ENCODE peak calls at places on chromosomes 5 and 9, in seven cellular contexts. H is MM.1S; C is aorta; M is uterus; X is kidney; L is CD4-positive, alpha-beta memory T cell; K is effector memory CD4-positive, alpha-beta T cell. W is an unnamed sample. For H3K9me3, the result is how much of the 10 kb centered on the place peaks cover.

GRCh38 chr5:6686916-6687409 is 26.3 kb upstream of the TENT4A start:
- DNase-seq in L (peak), X (no peak), M (no peak), C (no peak), H (no peak), K (no peak), W (no peak)

GRCh38 chr5:115895821-115896220 is 54.1 kb downstream of the AP3S1 start:
- DNase-seq in H (no peak), M (no peak), K (no peak), L (no peak), C (no peak), X (no peak), W (no peak)

GRCh38 chr9:137499858-137500661 is 40.9 kb upstream of the NSMF start:
- DNase-seq in K (no peak), L (no peak), M (no peak), H (no peak), X (peak), C (no peak), W (no peak)

GRCh38 chr5:133241179-133241728 is 189.4 kb downstream of the HSPA4 start:
- DNase-seq in H (no peak), K (no peak), M (no peak), C (no peak), L (no peak), X (no peak), W (no peak)

GRCh38 chr5:93511445-93511844 is 69.6 kb downstream of the NR2F1-AS1 start:
- DNase-seq in L (no peak), K (no peak), M (no peak), H (no peak), X (no peak), C (no peak), W (no peak)

GRCh38 chr5:82975812-82976211 is 101.4 kb downstream of the TMEM167A start:
- DNase-seq in H (no peak), M (no peak), L (no peak), C (no peak), X (no peak), K (no peak), W (peak)

GRCh38 chr5:32984851-32985250 is 273.7 kb downstream of the NPR3 start:
- DNase-seq in X (no peak), K (no peak), C (no peak), H (no peak), L (no peak), M (no peak), W (no peak)

GRCh38 chr5:5011151-5011550 is 129.0 kb upstream of the ADAMTS16 start:
- DNase-seq in C (no peak), X (no peak), K (no peak), M (no peak), H (no peak), L (no peak), W (no peak)

GRCh38 chr5:61402970-61403369 is 70.9 kb downstream of the ZSWIM6 start:
- DNase-seq in H (no peak), X (no peak), M (no peak), L (no peak), C (no peak), K (no peak), W (no peak)

GRCh38 chr9:101764455-101764854 is 26.0 kb upstream of the GRIN3A start:
- DNase-seq in K (no peak), M (no peak), L (no peak), H (no peak), X (no peak), C (no peak), W (no peak)

GRCh38 chr5:174457141-174457678 is 267.2 kb upstream of the MSX2 start:
- DNase-seq in H (no peak), X (no peak), C (no peak), K (no peak), M (no peak), L (no peak), W (no peak)

GRCh38 chr9:127608104-127608966 is 3.7 kb upstream of the STXBP1 start:
- DNase-seq in X (peak), K (peak), C (peak), H (peak), L (peak), M (peak), W (peak)

GRCh38 chr9:136603901-136604816 is 58.3 kb upstream of the NOTCH1 start:
- DNase-seq in L (no peak), C (no peak), M (no peak), K (no peak), H (no peak), X (peak), W (no peak)

GRCh38 chr9:23587433-23587832 is 238.6 kb downstream of the ELAVL2 start:
- DNase-seq in M (peak), L (no peak), K (no peak), H (peak), X (peak), C (no peak), W (no peak)

GRCh38 chr9:4680178-4680535 is 788 bp downstream of the CDC37L1 start:
- DNase-seq in C (no peak), M (no peak), L (no peak), K (no peak), X (no peak), H (peak), W (no peak)

GRCh38 chr9:121708768-121709488 is 57.5 kb downstream of the DAB2IP start:
- DNase-seq in K (no peak), X (no peak), C (no peak), M (no peak), L (no peak), H (no peak), W (no peak)

GRCh38 chr9:8284835-8285234 is 485.3 kb upstream of the DMAC1 start:
- DNase-seq in C (no peak), L (no peak), K (no peak), M (no peak), X (no peak), H (no peak), W (no peak)

GRCh38 chr5:120239076-120239475 is 225.0 kb upstream of the PRR16 start:
- DNase-seq in K (no peak), M (no peak), X (no peak), H (no peak), C (no peak), L (no peak), W (no peak)

GRCh38 chr5:61882901-61883500 is 423.0 kb upstream of the KIF2A start:
- DNase-seq in L (no peak), X (no peak), C (no peak), K (no peak), M (no peak), H (no peak), W (no peak)

GRCh38 chr5:152113401-152113800 is 188.8 kb upstream of the GLRA1 start:
- DNase-seq in H (no peak), K (peak), C (no peak), X (no peak), M (no peak), L (peak), W (no peak)

GRCh38 chr5:108003178-108003577 is 332.4 kb upstream of the EFNA5 start:
- DNase-seq in L (peak), M (no peak), K (no peak), C (no peak), H (peak), X (no peak), W (no peak)

GRCh38 chr5:9895305-9895650 is 265.1 kb upstream of the TAS2R1 start:
- DNase-seq in K (no peak), X (no peak), H (no peak), L (no peak), C (no peak), M (no peak), W (no peak)

GRCh38 chr9:33287087-33287490 is 3.2 kb upstream of the NFX1 start:
- DNase-seq in M (no peak), K (no peak), C (no peak), X (no peak), L (peak), H (peak), W (no peak)

GRCh38 chr9:107839371-107839770 is 349.8 kb upstream of the KLF4 start:
- DNase-seq in M (no peak), C (no peak), L (no peak), K (no peak), H (no peak), X (no peak), W (no peak)

GRCh38 chr5:60835554-60835953 is 8.5 kb downstream of the ELOVL7 start:
- DNase-seq in C (no peak), L (no peak), M (no peak), H (no peak), X (no peak), K (no peak), W (no peak)

GRCh38 chr5:81391-82021 is 10.5 kb upstream of the PLEKHG4B start:
- DNase-seq in K (no peak), H (no peak), X (peak), M (no peak), C (peak), L (no peak), W (peak)

GRCh38 chr9:120904999-120905793 is 21.4 kb downstream of the TRAF1 start:
- DNase-seq in H (no peak), M (no peak), X (no peak), K (no peak), L (no peak), C (no peak), W (no peak)

GRCh38 chr5:159515909-159516415 is 185.7 kb upstream of the IL12B start:
- DNase-seq in L (peak), H (peak), X (peak), C (peak), K (peak), M (peak), W (no peak)

GRCh38 chr5:124704594-124705284 is 41.7 kb downstream of the ZNF608 start:
- DNase-seq in M (no peak), L (no peak), K (no peak), X (no peak), H (peak), C (no peak), W (no peak)

GRCh38 chr9:82912639-82913038 is 150.3 kb downstream of the RASEF start:
- DNase-seq in K (no peak), C (no peak), L (no peak), X (no peak), M (no peak), H (no peak), W (no peak)

GRCh38 chr5:77751328-77752023 is 24.7 kb downstream of the TBCA start:
- DNase-seq in X (no peak), M (no peak), K (no peak), L (no peak), C (no peak), H (no peak), W (no peak)

GRCh38 chr9:26773054-26773453 is 119.5 kb downstream of the CAAP1 start:
- DNase-seq in C (no peak), M (no peak), L (no peak), H (no peak), X (no peak), K (no peak), W (no peak)

GRCh38 chr9:124754289-124754688 is 16.8 kb downstream of the NR6A1 start:
- DNase-seq in K (no peak), M (no peak), X (no peak), H (no peak), L (no peak), C (no peak), W (no peak)

GRCh38 chr5:65927497-65928340 is 1.3 kb downstream of the ERBIN start:
- DNase-seq in H (peak), L (peak), X (no peak), K (no peak), C (no peak), M (no peak), W (no peak)

GRCh38 chr5:36535390-36535789 is 71.0 kb upstream of the SLC1A3 start:
- DNase-seq in M (no peak), L (no peak), H (no peak), X (no peak), K (no peak), C (no peak), W (no peak)

GRCh38 chr5:14628346-14628745 is 36.2 kb upstream of the OTULIN start:
- DNase-seq in L (peak), H (peak), X (no peak), C (peak), K (peak), M (no peak), W (no peak)

GRCh38 chr5:175700991-175701390 is 43.1 kb downstream of the HRH2 start:
- DNase-seq in C (no peak), M (no peak), K (no peak), X (peak), H (no peak), L (no peak), W (peak)

GRCh38 chr5:95846554-95847260 is 24.2 kb upstream of the GLRX start:
- DNase-seq in L (peak), H (peak), C (no peak), K (peak), X (no peak), M (peak), W (no peak)

DNA sequence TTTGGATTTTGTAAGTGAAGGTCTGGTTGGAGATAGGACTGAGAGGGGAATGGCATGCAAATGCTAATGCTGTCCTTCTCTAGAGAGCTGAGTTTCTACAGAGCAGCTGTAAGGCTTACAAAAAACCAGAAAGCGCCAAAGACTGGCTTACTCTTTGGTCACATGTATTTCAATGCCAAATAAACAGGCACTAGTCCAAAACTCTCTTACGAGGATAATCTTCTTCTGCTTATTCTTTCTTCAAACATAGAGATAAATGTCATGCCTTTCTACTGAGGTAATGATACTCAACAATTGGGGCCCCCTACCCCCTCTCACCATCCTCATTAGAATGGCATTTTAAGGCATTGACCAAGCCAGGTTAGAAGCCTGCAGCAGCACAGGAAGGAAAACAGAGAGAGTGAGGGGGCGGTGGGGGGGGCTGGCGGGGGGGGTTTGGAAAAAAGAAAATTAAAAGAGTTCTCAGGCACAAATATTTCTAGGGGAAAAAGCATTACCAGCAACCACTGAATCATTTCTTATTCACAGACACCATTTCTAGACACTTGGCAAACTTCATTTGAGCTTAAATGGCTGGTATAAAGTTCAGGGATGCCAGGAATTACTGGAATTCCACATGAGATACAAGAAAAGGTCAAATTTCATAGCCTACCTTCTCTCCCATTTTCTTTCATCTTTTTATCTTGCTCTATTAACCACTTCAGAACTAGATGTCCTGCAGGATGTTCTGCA is 34.0 kb downstream of the PUM3 start:
- DNase-seq in C (no peak), K (no peak), M (no peak), H (no peak), L (no peak), X (no peak), W (no peak)
- H3K4me3 ChIP-seq in C (no peak), K (no peak), M (no peak), H (no peak), L (no peak), X (no peak), W (no peak)

GRCh38 chr5:141366016-141366896 is 2.3 kb downstream of the PCDHGA5 start:
- DNase-seq in X (no peak), K (no peak), H (no peak), M (no peak), C (no peak), L (no peak), W (no peak)

GRCh38 chr5:141373673-141374317 is at the start of gene PCDHGA6:
- DNase-seq in K (no peak), M (no peak), H (peak), C (peak), L (no peak), X (no peak), W (no peak)

GRCh38 chr5:141369994-141370848 is at the start of gene PCDHGB3:
- DNase-seq in K (peak), H (peak), C (no peak), X (no peak), L (peak), M (no peak), W (no peak)

GRCh38 chr5:141374627-141375026 is 936 bp downstream of the PCDHGA6 start:
- DNase-seq in X (no peak), M (no peak), K (no peak), H (no peak), C (no peak), L (no peak), W (no peak)

DNA sequence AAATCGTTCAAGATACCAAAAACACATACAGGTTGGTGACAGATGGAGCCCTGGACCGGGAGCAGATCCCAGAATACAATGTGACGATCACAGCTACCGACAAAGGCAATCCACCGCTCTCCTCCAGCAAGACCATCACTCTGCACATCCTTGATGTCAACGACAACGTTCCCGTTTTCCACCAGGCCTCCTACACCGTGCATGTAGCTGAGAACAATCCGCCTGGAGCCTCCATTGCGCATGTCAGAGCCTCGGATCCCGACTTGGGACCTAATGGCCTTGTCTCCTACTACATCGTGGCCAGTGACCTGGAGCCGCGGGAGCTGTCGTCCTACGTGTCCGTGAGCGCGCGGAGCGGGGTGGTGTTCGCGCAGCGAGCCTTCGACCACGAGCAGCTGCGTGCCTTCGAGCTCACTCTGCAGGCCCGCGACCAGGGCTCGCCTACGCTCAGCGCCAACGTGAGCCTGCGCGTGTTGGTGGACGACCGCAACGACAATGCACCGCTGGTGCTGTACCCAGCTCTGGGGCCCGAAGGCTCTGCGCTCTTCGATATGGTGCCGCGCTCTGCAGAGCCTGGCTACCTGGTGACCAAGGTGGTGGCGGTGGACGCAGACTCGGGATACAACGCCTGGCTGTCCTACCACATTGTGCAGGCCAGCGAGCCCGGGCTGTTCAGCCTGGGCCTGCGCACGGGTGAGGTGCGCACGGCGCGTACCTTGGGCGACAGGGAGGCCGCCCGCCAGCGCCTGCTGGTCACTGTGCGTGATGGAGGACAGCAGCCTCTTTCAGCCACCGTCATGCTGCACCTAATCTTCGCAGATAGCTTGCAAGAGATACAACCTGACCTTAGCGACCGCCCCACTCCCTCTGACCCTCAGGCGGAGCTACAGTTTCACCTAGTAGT is 1.8 kb downstream of the PCDHGB3 start:
- DNase-seq in H (no peak), X (no peak), C (no peak), L (no peak), K (no peak), M (no peak), W (no peak)
- H3K9me3 ChIP-seq in H (under half), X (half or more), C (under half), L (under half), K (under half), M (half or more), W (under half)

DNA sequence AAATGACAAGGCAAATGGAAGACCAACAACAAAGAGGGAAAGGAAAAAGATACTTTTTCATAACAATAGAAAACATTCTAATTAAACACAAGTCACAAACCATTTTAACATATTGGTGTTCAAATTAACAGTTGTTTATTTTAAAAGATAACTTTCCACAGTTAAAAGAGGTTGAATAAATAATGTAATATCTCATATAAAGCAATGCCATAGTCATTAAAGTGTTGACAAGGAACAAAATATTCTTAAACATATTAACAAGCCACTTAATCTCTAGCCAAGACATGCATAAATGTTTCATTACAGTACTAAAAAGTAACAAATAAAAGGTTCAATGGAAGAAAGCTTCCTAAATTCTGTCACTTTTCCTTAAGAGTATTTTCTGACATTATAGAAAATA is 12.6 kb downstream of the TMEM161B start:
- DNase-seq in H (no peak), C (no peak), X (no peak), M (no peak), K (no peak), L (no peak), W (no peak)
- H3K4me3 ChIP-seq in H (no peak), C (no peak), X (no peak), M (no peak), K (no peak), L (no peak), W (no peak)

GRCh38 chr5:165134146-165134545 is 1628.7 kb downstream of the MAT2B start:
- DNase-seq in H (no peak), C (no peak), K (no peak), L (no peak), M (no peak), X (no peak), W (no peak)
- H3K9me3 ChIP-seq in H (under half), C (under half), K (under half), L (under half), M (under half), X (under half), W (under half)

GRCh38 chr5:139796061-139796806 is 626 bp downstream of the PSD2 start:
- DNase-seq in H (no peak), M (no peak), C (no peak), K (no peak), X (no peak), L (no peak), W (no peak)

GRCh38 chr5:139792218-139792617 is 3.4 kb upstream of the PSD2 start:
- DNase-seq in L (no peak), K (no peak), M (no peak), H (no peak), C (no peak), X (no peak), W (no peak)

GRCh38 chr5:139795074-139796001 is at the start of gene PSD2:
- DNase-seq in X (no peak), M (peak), H (peak), K (no peak), C (peak), L (no peak), W (no peak)

GRCh38 chr5:139797335-139797734 is 1.7 kb downstream of the PSD2 start:
- DNase-seq in L (no peak), X (no peak), H (no peak), M (no peak), K (no peak), C (no peak), W (no peak)

GRCh38 chr5:139794067-139794846 is 1.4 kb upstream of the PSD2 start:
- DNase-seq in L (no peak), X (no peak), C (no peak), M (no peak), K (no peak), H (no peak), W (no peak)
- H3K4me3 ChIP-seq in L (no peak), X (no peak), C (no peak), M (no peak), K (no peak), H (no peak), W (no peak)

DNA sequence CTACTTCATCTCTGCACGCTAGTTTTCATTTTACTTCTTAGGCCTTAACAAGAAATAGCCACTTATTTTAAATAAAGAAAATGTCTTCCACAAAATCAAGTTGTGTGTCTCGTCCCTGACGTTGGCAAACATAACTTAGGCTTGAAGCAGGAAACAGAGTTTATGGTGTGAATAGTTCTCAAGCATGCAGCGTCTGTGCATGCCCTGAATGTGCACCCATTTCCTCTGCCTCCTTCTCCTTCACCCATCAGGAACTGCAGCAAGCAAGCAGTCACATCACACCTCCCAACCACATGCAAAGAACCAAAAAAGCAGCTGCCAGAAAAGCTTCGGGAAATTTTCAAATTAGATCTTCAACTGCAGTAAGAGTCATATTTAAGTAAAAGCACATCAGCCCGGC is 424.0 kb upstream of the IRX4 start:
- DNase-seq in H (no peak), M (no peak), L (no peak), X (no peak), C (no peak), K (no peak), W (no peak)
- H3K9me3 ChIP-seq in H (under half), M (under half), L (under half), X (under half), C (under half), K (under half), W (under half)

W was measured in RWPE2.